ENCODE peak calls at places on chromosomes 1 and 21, in nine cellular contexts. U, C, D, A, G, L, I, S and O are unnamed samples.

GRCh38 chr1:172561252-172561651 is 28.3 kb downstream of the SUCO start:
- DNase-seq in U (no peak), C (no peak), D (no peak), A (no peak), G (peak; percentile 20), L (no peak), I (no peak), S (no peak), O (no peak)

GRCh38 chr1:27348861-27349783 is 7.3 kb downstream of the SYTL1 start:
- DNase-seq in U (no peak), C (no peak), D (peak; percentile 77), A (no peak), G (peak; percentile 47), L (peak; percentile 87), I (peak; percentile 84), S (no peak), O (peak; percentile 87)

GRCh38 chr1:112219267-112219666 is 176.7 kb upstream of the CTTNBP2NL start:
- DNase-seq in U (no peak), C (no peak), D (no peak), A (no peak), G (no peak), L (no peak), I (no peak), S (no peak), O (no peak)

GRCh38 chr1:46401964-46402626 is 8.0 kb downstream of the FAAH start:
- DNase-seq in U (peak; percentile 46), C (no peak), D (peak; percentile 93), A (no peak), G (peak; percentile 93), L (peak; percentile 89), I (peak; percentile 72), S (no peak), O (peak; percentile 63)

GRCh38 chr1:94675373-94675772 is 133.8 kb upstream of the F3 start:
- DNase-seq in U (no peak), C (no peak), D (no peak), A (no peak), G (no peak), L (no peak), I (no peak), S (no peak), O (no peak)

GRCh38 chr1:163897401-163898169 is 575.8 kb downstream of the NUF2 start:
- DNase-seq in U (no peak), C (no peak), D (peak; percentile 16), A (no peak), G (peak; percentile 65), L (no peak), I (no peak), S (no peak), O (no peak)

GRCh38 chr21:45258476-45258875 is 29.2 kb downstream of the POFUT2 start:
- DNase-seq in U (no peak), C (no peak), D (no peak), A (no peak), G (no peak), L (no peak), I (peak; percentile 62), S (no peak), O (peak; percentile 46)

GRCh38 chr1:37306871-37307270 is 167.5 kb upstream of the ZC3H12A start:
- DNase-seq in U (no peak), C (no peak), D (no peak), A (no peak), G (no peak), L (no peak), I (no peak), S (no peak), O (no peak)

GRCh38 chr1:239926184-239926583 is 165.5 kb upstream of the FMN2 start:
- DNase-seq in U (no peak), C (no peak), D (no peak), A (no peak), G (no peak), L (no peak), I (no peak), S (no peak), O (no peak)

GRCh38 chr1:110210604-110211502 is 739 bp downstream of the KCNC4 start:
- DNase-seq in U (peak; percentile 43), C (peak; percentile 51), D (peak; percentile 60), A (peak; percentile 69), G (peak; percentile 70), L (peak; percentile 64), I (peak; percentile 33), S (peak; percentile 44), O (peak; percentile 70)

GRCh38 chr1:78095618-78096416 is 50.1 kb downstream of the GIPC2 start:
- DNase-seq in U (no peak), C (no peak), D (no peak), A (no peak), G (peak; percentile 60), L (no peak), I (no peak), S (no peak), O (no peak)

GRCh38 chr1:11170102-11170501 is 19.1 kb upstream of the ANGPTL7 start:
- DNase-seq in U (no peak), C (no peak), D (no peak), A (no peak), G (no peak), L (no peak), I (no peak), S (no peak), O (no peak)

GRCh38 chr1:41704189-41704588 is 214.5 kb downstream of the HIVEP3 start:
- DNase-seq in U (no peak), C (no peak), D (no peak), A (no peak), G (no peak), L (no peak), I (no peak), S (no peak), O (no peak)

GRCh38 chr1:116947090-116947489 is 37.4 kb downstream of the PTGFRN start:
- DNase-seq in U (no peak), C (no peak), D (no peak), A (no peak), G (no peak), L (no peak), I (no peak), S (no peak), O (no peak)

GRCh38 chr1:5639323-5639722 is 352.9 kb downstream of the NPHP4 start:
- DNase-seq in U (no peak), C (no peak), D (no peak), A (no peak), G (no peak), L (no peak), I (no peak), S (no peak), O (no peak)

GRCh38 chr1:201795066-201795465 is 33.9 kb upstream of the IPO9 start:
- DNase-seq in U (no peak), C (no peak), D (no peak), A (no peak), G (peak; percentile 44), L (peak; percentile 71), I (peak; percentile 34), S (no peak), O (no peak)

GRCh38 chr1:12406218-12407021 is 176.6 kb downstream of the VPS13D start:
- DNase-seq in U (no peak), C (no peak), D (no peak), A (no peak), G (peak; percentile 63), L (peak; percentile 6), I (no peak), S (no peak), O (no peak)

GRCh38 chr1:31744165-31744888 is 19.8 kb downstream of the ADGRB2 start:
- DNase-seq in U (no peak), C (no peak), D (no peak), A (no peak), G (no peak), L (no peak), I (no peak), S (no peak), O (no peak)

GRCh38 chr21:27083144-27083543 is 116.3 kb upstream of the ADAMTS5 start:
- DNase-seq in U (no peak), C (no peak), D (no peak), A (no peak), G (no peak), L (no peak), I (no peak), S (no peak), O (no peak)

GRCh38 chr1:219938706-219939105 is 10.3 kb upstream of the SLC30A10 start:
- DNase-seq in U (no peak), C (no peak), D (no peak), A (no peak), G (no peak), L (no peak), I (no peak), S (no peak), O (no peak)

GRCh38 chr1:245538671-245539070 is 383.9 kb downstream of the KIF26B start:
- DNase-seq in U (no peak), C (no peak), D (no peak), A (no peak), G (no peak), L (no peak), I (no peak), S (no peak), O (no peak)

GRCh38 chr1:214404571-214405213 is 123.7 kb downstream of the SMYD2 start:
- DNase-seq in U (no peak), C (no peak), D (no peak), A (no peak), G (no peak), L (peak; percentile 81), I (peak; percentile 70), S (no peak), O (no peak)

GRCh38 chr1:113452921-113453770 is 62.8 kb downstream of the MAGI3 start:
- DNase-seq in U (peak; percentile 39), C (no peak), D (peak; percentile 33), A (no peak), G (peak; percentile 20), L (peak; percentile 63), I (peak; percentile 4), S (no peak), O (no peak)